ENCODE peak calls at places on chromosome 7, in six cellular contexts. R is GM23248, A is IMR-90, Y is ovary, T is MM.1S, J is aorta. I is an unnamed sample. For H3K4me1 and H3K9me3, the result is how much of the 10 kb centered on the place peaks cover.

GRCh38 chr7:131106681-131107342 is 220.9 kb upstream of the MKLN1 start:
- DNase-seq in R (peak), A (no peak), Y (peak), T (peak), J (peak), I (peak)

GRCh38 chr7:28808786-28809533 is 149.2 kb downstream of the TRIL start:
- DNase-seq in A (peak), R (peak), Y (no peak), J (peak), T (no peak), I (no peak)

GRCh38 chr7:105876964-105877601 is 684 bp upstream of the ATXN7L1 start:
- DNase-seq in A (peak), T (no peak), R (peak), J (peak), Y (peak), I (peak)

GRCh38 chr7:17234398-17235021 is 63.9 kb upstream of the AHR start:
- DNase-seq in R (peak), Y (no peak), T (peak), J (peak), A (peak), I (no peak)

GRCh38 chr7:290554-291301 is 758 bp downstream of the FOXL3 start:
- DNase-seq in J (no peak), R (no peak), A (no peak), T (no peak), Y (no peak), I (no peak)

GRCh38 chr7:82017334-82017943 is 247.6 kb upstream of the HGF start:
- DNase-seq in A (peak), R (peak), T (peak), J (no peak), Y (no peak), I (no peak)

GRCh38 chr7:106346678-106347217 is 62.0 kb upstream of the NAMPT start:
- DNase-seq in A (peak), J (no peak), T (peak), R (peak), Y (no peak), I (no peak)

GRCh38 chr7:128247108-128247507 is 6.0 kb downstream of the LEP start:
- DNase-seq in T (no peak), R (no peak), J (no peak), A (no peak), Y (no peak), I (no peak)

GRCh38 chr7:141053626-141054025 is 20.2 kb upstream of the TMEM178B start:
- DNase-seq in J (no peak), T (no peak), Y (no peak), A (no peak), R (no peak), I (no peak)

GRCh38 chr7:149764481-149765398 is 8.6 kb downstream of the ZNF467 start:
- DNase-seq in A (no peak), R (no peak), Y (no peak), J (no peak), T (no peak), I (no peak)

GRCh38 chr7:24660541-24660940 is 87.3 kb downstream of the PALS2 start:
- DNase-seq in Y (no peak), A (peak), J (no peak), R (peak), T (no peak), I (no peak)

GRCh38 chr7:139133335-139134139 is 24.0 kb upstream of the ZC3HAV1 start:
- DNase-seq in T (peak), J (peak), R (peak), A (peak), Y (peak), I (peak)

GRCh38 chr7:143002856-143003255 is 24.1 kb downstream of the OR9A2 start:
- DNase-seq in R (no peak), T (no peak), A (no peak), Y (no peak), J (no peak), I (peak)

GRCh38 chr7:143003393-143004051 is 23.4 kb downstream of the OR9A2 start:
- DNase-seq in J (no peak), Y (no peak), T (peak), A (peak), R (peak), I (no peak)

GRCh38 chr7:142999793-143000192 is 27.1 kb downstream of the OR9A2 start:
- DNase-seq in J (no peak), T (no peak), Y (no peak), A (no peak), R (no peak), I (no peak)

GRCh38 chr7:143000648-143001047 is 26.3 kb downstream of the OR9A2 start:
- DNase-seq in R (no peak), A (no peak), J (no peak), Y (no peak), T (no peak), I (no peak)

DNA sequence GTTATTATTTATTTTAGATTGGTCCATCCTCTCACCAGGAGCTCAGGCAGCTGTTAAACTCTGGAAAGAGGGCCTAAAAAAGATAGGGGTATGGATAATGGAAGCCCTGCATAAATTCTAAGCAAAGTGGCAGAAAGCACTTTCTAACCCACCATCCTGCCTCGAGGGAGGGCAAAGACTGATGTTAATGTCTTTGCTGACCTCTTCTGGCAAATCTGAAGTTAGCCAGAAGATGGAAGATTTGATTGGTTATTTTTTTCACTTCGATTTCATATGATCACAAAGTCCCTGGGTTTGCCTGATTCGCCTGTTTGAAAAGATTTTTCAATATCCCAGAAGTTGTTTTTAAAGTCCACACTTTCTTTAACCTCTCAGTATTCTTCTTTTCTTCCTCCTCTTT is 24.8 kb downstream of the OR9A2 start:
- DNase-seq in T (peak), R (peak), Y (no peak), A (no peak), J (no peak), I (no peak)
- H3K4me3 ChIP-seq in T (no peak), R (no peak), Y (no peak), A (no peak), J (no peak), I (no peak)

GRCh38 chr7:50751136-50751535 is 31.6 kb downstream of the GRB10 start:
- DNase-seq in A (no peak), Y (no peak), J (no peak), T (no peak), R (no peak), I (no peak)
- H3K4me1 ChIP-seq in A (under half), Y (under half), J (under half), T (under half), R (under half), I (under half)

DNA sequence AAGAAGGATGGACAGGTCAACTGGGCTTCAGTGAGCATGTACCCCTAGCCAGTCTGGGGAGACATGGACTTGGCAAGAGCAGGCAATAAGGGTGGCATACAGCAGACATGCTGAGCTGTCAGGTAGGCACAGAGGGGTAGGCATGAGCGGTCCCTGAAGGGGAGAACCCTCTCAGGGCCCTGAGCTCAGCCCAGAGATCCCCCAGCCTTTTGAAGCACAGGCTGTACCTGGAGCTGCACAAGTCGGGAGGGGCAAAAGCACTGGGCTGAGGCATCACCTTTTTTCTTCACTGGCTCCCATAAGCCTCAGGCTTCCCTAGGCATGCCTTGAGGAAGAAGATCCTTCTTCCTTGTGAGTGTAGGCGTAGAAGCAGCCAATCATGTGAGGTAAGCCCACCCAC is 42.3 kb downstream of the ZNF727 start:
- DNase-seq in T (no peak), R (no peak), J (no peak), Y (no peak), A (no peak), I (no peak)
- H3K9me3 ChIP-seq in T (under half), R (under half), J (under half), Y (under half), A (under half), I (under half)

DNA sequence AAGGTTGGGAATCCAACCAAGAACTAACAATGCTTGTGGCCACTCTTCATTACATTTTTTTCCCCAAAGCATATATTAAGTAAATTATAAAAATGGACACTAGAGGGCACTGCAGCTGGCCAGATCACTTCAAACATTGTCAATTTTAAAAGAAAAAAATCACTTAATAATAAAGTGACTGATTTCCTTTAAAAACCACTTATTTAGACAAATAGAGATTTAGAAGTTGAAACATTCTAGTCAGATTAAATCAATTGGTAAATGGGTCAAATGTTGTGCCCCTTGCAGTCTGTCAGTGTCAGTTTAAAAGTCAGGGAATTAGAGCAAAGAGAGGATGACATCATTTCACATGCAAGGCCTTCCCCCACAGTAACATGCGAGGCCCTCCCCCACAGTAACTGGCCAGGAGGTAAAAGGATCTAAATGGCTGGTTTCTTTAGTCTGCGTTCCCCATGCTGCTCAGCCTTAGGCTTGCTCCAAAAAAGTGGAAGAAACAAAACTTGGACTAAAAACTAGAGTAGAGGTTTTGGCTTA is 177.9 kb downstream of the SKAP2 start:
- DNase-seq in Y (peak), R (peak), A (peak), T (peak), J (peak), I (no peak)
- H3K4me3 ChIP-seq in Y (no peak), R (no peak), A (no peak), T (no peak), J (no peak), I (no peak)

GRCh38 chr7:31734456-31734855 is 47.4 kb downstream of the PPP1R17 start:
- DNase-seq in T (no peak), R (peak), A (peak), Y (no peak), J (no peak), I (no peak)
- H3K4me1 ChIP-seq in T (under half), R (under half), A (under half), Y (under half), J (under half), I (under half)

DNA sequence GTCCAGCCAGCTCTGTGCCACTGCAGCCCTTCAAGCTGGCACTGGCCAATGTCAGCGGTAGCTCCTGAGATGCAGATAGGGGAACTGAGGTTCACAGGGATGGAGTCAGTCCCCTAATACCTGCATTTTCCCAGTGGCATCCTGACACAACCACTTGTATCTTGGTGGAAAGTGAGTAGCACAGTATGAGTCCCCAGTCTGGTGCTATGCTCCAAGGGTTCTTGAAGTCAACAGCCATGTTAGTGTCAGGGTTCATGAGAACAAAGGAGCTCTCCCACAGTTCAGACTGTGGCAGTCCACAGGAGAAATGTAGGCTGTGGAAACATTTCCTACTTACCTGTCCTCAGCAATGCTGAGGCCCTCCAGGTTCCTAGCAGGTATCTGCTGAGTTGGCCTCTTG is 115.5 kb downstream of the ZNF736 start:
- DNase-seq in R (no peak), J (no peak), Y (no peak), A (no peak), T (no peak), I (no peak)
- H3K9me3 ChIP-seq in R (under half), J (under half), Y (under half), A (under half), T (under half), I (under half)

GRCh38 chr7:26857534-26858228 is 6.7 kb downstream of the SKAP2 start:
- DNase-seq in J (peak), Y (peak), A (peak), R (no peak), T (no peak), I (no peak)
- H3K4me3 ChIP-seq in J (no peak), Y (no peak), A (peak), R (no peak), T (no peak), I (no peak)

GRCh38 chr7:47711776-47712175 is 129.9 kb upstream of the TNS3 start:
- DNase-seq in T (no peak), A (no peak), Y (no peak), J (no peak), R (no peak), I (no peak)
- H3K4me1 ChIP-seq in T (under half), A (under half), Y (under half), J (under half), R (under half), I (under half)

DNA sequence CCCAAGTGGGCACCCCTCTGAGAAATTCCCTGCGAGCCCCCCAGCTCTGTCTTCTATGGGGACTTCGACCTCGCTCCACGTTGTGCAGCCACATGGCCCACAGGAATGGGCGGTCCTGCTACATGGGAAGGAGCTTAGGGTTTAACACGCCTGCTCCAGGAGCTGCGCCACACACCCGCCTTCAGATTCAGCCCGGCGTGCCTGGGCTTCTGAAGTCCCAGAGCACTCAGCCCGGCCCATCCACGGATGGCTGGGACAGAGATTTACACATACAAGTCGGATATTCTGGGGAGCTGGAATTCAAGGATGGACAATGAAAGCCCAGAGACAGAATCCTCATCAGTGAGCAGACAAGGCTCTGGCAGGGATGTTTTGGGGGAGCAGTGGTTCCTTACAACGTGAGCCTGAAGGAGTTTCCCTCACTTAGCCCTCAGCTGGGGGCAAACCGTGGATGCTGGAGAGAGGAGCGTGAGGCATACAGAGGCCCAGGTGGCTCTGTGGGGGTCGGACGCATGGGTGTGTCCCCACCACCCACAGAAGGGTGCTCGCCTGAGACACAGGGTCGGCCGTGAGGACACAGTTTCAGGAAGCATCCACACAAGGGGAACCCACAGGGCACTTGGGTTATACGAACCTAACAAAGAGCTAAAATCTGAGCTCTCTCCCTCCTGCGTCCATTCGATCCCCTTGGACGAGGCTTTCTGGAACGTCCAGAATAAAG is 372.9 kb downstream of the DNAJB6 start:
- DNase-seq in Y (no peak), J (no peak), R (no peak), A (no peak), T (no peak), I (no peak)
- H3K9me3 ChIP-seq in Y (under half), J (under half), R (under half), A (under half), T (under half), I (under half)

GRCh38 chr7:30147223-30147622 is 12.4 kb downstream of the MTURN start:
- DNase-seq in A (no peak), Y (no peak), J (no peak), T (no peak), R (no peak), I (no peak)

GRCh38 chr7:30144659-30145321 is 10.0 kb downstream of the MTURN start:
- DNase-seq in R (no peak), A (no peak), J (no peak), Y (no peak), T (no peak), I (no peak)

GRCh38 chr7:30147785-30148184 is 13.0 kb downstream of the MTURN start:
- DNase-seq in J (no peak), Y (no peak), R (no peak), A (no peak), T (no peak), I (no peak)

GRCh38 chr7:30145521-30145920 is 10.7 kb downstream of the MTURN start:
- DNase-seq in R (no peak), J (no peak), T (no peak), A (no peak), Y (no peak), I (no peak)

GRCh38 chr7:30146127-30146612 is 11.4 kb downstream of the MTURN start:
- DNase-seq in J (no peak), Y (no peak), A (no peak), T (no peak), R (no peak), I (no peak)
- H3K4me3 ChIP-seq in J (no peak), Y (no peak), A (no peak), T (no peak), R (no peak), I (no peak)

I was measured in thyroid gland.